ENCODE peak calls at places on chromosome 16, in five cellular contexts. R is kidney epithelial cell, U is lower leg skin, Y is left ventricle myocardium inferior, M is nephron progenitor cell. G is an unnamed sample.

GRCh38 chr16:88454315-88455057 is 1.4 kb downstream of the ZFPM1 start:
- DNase-seq in M (peak), Y (no peak), R (no peak), U (no peak), G (no peak)

GRCh38 chr16:67247698-67248400 is 568 bp upstream of the FHOD1 start:
- DNase-seq in U (no peak), Y (no peak), M (no peak), R (no peak), G (no peak)

GRCh38 chr16:9099131-9099625 is 7.7 kb downstream of the HAPSTR1 start:
- DNase-seq in R (no peak), U (no peak), Y (no peak), M (no peak), G (no peak)

GRCh38 chr16:11299865-11300559 is 18.9 kb upstream of the PRM1 start:
- DNase-seq in Y (no peak), M (no peak), R (no peak), U (no peak), G (no peak)

GRCh38 chr16:48911700-48912099 is 301.7 kb upstream of the N4BP1 start:
- DNase-seq in R (no peak), M (no peak), Y (no peak), U (no peak), G (no peak)

GRCh38 chr16:7722761-7723160 is 390.1 kb downstream of the RBFOX1 start:
- DNase-seq in U (no peak), Y (no peak), R (no peak), M (no peak), G (no peak)

GRCh38 chr16:715448-716249 is 731 bp downstream of the METRN start:
- DNase-seq in M (peak), U (no peak), R (no peak), Y (no peak), G (no peak)

GRCh38 chr16:58426960-58427359 is 34.7 kb downstream of the GINS3 start:
- DNase-seq in Y (peak), U (no peak), R (no peak), M (no peak), G (no peak)

GRCh38 chr16:11955713-11956123 is 9.3 kb upstream of the TNFRSF17 start:
- DNase-seq in R (peak), M (no peak), Y (no peak), U (peak), G (peak)

GRCh38 chr16:56332464-56333079 is 92.8 kb downstream of the AMFR start:
- DNase-seq in M (peak), R (no peak), Y (peak), U (no peak), G (no peak)

GRCh38 chr16:58026139-58026704 is 668 bp downstream of the MMP15 start:
- DNase-seq in R (no peak), M (peak), U (no peak), Y (peak), G (no peak)

GRCh38 chr16:70664325-70665112 is 18.2 kb downstream of the IL34 start:
- DNase-seq in R (no peak), M (no peak), Y (no peak), U (peak), G (no peak)

GRCh38 chr16:13448346-13448745 is 471.6 kb upstream of the ERCC4 start:
- DNase-seq in U (no peak), M (no peak), R (no peak), Y (no peak), G (no peak)

GRCh38 chr16:2095315-2095853 is 40.3 kb downstream of the PKD1 start:
- DNase-seq in U (no peak), M (no peak), Y (no peak), R (no peak), G (no peak)

GRCh38 chr16:64870859-64871258 is 251.0 kb downstream of the CDH11 start:
- DNase-seq in U (no peak), M (no peak), Y (no peak), R (no peak), G (no peak)

GRCh38 chr16:81740163-81740562 is 38.9 kb upstream of the PLCG2 start:
- DNase-seq in U (no peak), M (no peak), R (no peak), Y (no peak), G (no peak)

GRCh38 chr16:31519746-31520145 is 8.0 kb upstream of the AHSP start:
- DNase-seq in R (no peak), U (no peak), M (no peak), Y (no peak), G (no peak)

GRCh38 chr16:89122322-89122831 is 28.7 kb downstream of the ACSF3 start:
- DNase-seq in M (no peak), R (no peak), U (no peak), Y (no peak), G (no peak)

GRCh38 chr16:31504159-31504558 is 4.0 kb downstream of the RUSF1 start:
- DNase-seq in M (no peak), Y (no peak), U (no peak), R (no peak), G (no peak)

GRCh38 chr16:27928542-27928941 is 135.0 kb downstream of the GSG1L start:
- DNase-seq in U (no peak), M (no peak), R (no peak), Y (no peak), G (no peak)

DNA sequence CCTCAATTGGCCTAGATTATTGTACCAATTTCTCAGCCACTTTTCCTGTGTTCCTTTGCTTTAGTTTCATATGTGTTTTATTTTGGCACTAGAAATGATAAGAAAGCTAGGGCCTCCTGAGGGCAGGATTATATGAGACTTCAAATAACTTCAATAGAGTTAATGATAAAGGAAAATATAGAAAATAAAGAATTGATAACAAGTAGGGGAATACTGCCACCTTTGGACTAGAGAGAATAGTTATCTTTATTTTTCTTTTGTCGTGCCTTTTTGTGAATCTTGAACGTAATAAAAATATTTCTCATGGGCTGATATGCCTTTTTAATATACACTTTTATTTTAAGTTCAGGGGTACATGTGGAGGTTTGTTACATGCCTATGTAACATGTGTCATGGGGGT is 29.3 kb upstream of the RBL2 start:
- DNase-seq in R (no peak), M (no peak), Y (no peak), U (no peak), G (no peak)
- TF ChIP-seq CTCF in R (no peak), M (no peak), Y (no peak), U (no peak), G (no peak)

GRCh38 chr16:17276610-17277009 is 194.2 kb downstream of the XYLT1 start:
- DNase-seq in M (no peak), Y (no peak), U (no peak), R (no peak), G (no peak)

GRCh38 chr16:17278988-17279387 is 191.8 kb downstream of the XYLT1 start:
- DNase-seq in M (no peak), U (no peak), R (no peak), Y (no peak), G (no peak)

GRCh38 chr16:17275076-17275732 is 195.6 kb downstream of the XYLT1 start:
- DNase-seq in M (no peak), R (peak), U (no peak), Y (no peak), G (no peak)

GRCh38 chr16:17275989-17276530 is 194.7 kb downstream of the XYLT1 start:
- DNase-seq in U (no peak), M (no peak), Y (no peak), R (no peak), G (no peak)

GRCh38 chr16:17277981-17278381 is 192.8 kb downstream of the XYLT1 start:
- DNase-seq in M (peak), Y (no peak), U (no peak), R (no peak), G (no peak)
- TF ChIP-seq CTCF in M (peak), Y (peak), U (no peak), R (peak), G (peak)

GRCh38 chr16:20743591-20743990 is 2.0 kb upstream of the THUMPD1 start:
- DNase-seq in U (no peak), M (no peak), R (no peak), Y (no peak), G (no peak)

GRCh38 chr16:20744922-20745440 is 3.4 kb upstream of the THUMPD1 start:
- DNase-seq in Y (no peak), R (no peak), U (no peak), M (no peak), G (no peak)

GRCh38 chr16:20741555-20742285 is at the start of gene THUMPD1:
- DNase-seq in U (peak), Y (peak), R (peak), M (peak), G (peak)

GRCh38 chr16:20740901-20741491 is 622 bp downstream of the THUMPD1 start:
- DNase-seq in U (peak), M (peak), Y (peak), R (peak), G (no peak)

DNA sequence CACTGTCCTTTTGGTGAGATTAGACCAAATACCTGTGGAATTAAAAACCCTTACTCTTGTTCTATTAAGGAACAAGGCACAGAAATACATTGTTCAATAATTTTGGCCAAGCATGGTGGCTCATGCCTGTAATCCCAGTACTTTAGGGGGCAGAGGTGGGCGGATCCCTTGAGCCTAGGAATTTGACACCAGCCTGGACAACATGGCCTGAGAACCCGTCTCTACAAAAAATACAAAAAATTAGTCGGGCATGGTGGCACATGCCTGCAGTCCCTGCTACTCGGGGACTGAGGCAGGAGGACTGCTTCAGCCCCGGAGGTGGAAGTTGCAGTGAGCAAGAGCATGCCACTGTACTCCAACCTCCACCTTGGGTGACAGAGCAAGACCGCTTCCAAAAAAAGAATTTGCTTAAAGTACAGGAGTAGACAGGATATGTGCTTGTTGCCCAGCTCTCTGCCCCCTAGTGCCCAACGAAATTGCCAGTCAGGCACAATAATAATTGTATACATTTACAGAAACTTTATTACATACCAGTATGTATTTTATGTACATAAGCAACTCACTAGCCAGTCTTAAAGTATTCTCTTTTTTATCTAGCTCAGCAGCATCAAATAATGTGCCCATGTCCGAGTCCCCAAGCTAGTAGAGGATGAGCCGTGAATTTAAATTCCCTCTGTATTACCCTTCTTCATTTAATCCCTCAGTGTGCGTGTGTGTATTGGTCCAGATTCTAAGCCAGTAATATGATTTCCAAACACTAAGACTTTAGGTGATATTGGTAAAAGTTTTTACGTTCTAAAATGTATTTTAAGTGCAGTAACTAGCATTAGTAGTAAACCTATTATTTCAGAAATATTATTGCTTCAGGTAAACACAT is 1.4 kb downstream of the THUMPD1 start:
- DNase-seq in U (no peak), R (no peak), M (no peak), Y (no peak), G (no peak)
- TF ChIP-seq CTCF in U (no peak), R (peak), M (no peak), Y (peak), G (peak)

DNA sequence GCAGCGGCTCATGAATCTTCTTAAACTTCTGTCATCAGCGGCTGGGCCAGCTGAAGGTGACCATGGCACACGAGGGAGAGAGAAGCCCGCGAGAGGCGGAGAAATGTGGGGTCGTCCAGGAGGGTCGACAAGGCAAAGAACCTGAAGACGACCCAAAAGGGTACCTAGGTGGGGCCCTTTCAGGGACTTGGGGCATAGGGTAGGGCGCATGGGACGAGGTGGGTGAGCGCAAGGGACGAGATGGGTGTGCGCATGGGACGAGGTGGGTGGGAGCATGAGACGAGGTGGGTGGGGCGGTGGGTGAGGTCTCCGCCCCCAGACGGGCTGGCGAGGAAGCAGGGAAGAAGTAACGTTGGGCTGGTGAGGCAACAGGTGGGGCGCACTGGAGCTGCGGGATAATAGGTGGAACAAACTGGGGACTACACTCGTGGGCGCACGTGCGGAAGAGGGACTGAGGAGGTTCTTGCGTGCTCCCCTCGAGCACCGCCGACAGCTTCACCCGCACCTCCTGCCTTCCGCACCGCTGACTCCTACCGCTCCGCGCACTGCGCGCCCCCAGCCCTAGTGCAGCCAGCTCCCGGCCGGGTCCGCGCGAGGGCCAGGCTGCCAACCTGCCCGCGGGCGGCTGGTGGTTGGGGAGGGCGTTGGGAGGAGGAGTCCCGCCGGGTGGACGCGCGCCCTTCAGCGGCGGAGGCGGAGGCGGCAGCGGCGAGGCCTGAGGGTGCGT is 23.2 kb upstream of the CRYM start:
- DNase-seq in U (peak), M (peak), R (peak), Y (peak), G (no peak)
- TF ChIP-seq CTCF in U (peak), M (no peak), R (no peak), Y (peak), G (peak)

GRCh38 chr16:50371936-50372595 is 3.3 kb upstream of the BRD7 start:
- DNase-seq in U (no peak), M (peak), Y (no peak), R (no peak), G (no peak)
- TF ChIP-seq CTCF in U (no peak), M (peak), Y (peak), R (peak), G (peak)

GRCh38 chr16:87098361-87098760 is 218.8 kb downstream of the C16orf95 start:
- DNase-seq in M (no peak), U (peak), R (no peak), Y (no peak), G (no peak)
- TF ChIP-seq CTCF in M (no peak), U (no peak), R (no peak), Y (no peak), G (no peak)

GRCh38 chr16:50666658-50667496 is 14.2 kb downstream of the SNX20 start:
- DNase-seq in M (no peak), R (no peak), U (no peak), Y (no peak), G (no peak)

GRCh38 chr16:50665128-50665878 is 15.8 kb downstream of the SNX20 start:
- DNase-seq in Y (peak), M (peak), U (peak), R (peak), G (no peak)

GRCh38 chr16:50668368-50669008 is 12.6 kb downstream of the SNX20 start:
- DNase-seq in R (no peak), Y (no peak), M (no peak), U (no peak), G (no peak)

GRCh38 chr16:50669741-50670140 is 11.4 kb downstream of the SNX20 start:
- DNase-seq in R (no peak), Y (no peak), M (no peak), U (no peak), G (no peak)

DNA sequence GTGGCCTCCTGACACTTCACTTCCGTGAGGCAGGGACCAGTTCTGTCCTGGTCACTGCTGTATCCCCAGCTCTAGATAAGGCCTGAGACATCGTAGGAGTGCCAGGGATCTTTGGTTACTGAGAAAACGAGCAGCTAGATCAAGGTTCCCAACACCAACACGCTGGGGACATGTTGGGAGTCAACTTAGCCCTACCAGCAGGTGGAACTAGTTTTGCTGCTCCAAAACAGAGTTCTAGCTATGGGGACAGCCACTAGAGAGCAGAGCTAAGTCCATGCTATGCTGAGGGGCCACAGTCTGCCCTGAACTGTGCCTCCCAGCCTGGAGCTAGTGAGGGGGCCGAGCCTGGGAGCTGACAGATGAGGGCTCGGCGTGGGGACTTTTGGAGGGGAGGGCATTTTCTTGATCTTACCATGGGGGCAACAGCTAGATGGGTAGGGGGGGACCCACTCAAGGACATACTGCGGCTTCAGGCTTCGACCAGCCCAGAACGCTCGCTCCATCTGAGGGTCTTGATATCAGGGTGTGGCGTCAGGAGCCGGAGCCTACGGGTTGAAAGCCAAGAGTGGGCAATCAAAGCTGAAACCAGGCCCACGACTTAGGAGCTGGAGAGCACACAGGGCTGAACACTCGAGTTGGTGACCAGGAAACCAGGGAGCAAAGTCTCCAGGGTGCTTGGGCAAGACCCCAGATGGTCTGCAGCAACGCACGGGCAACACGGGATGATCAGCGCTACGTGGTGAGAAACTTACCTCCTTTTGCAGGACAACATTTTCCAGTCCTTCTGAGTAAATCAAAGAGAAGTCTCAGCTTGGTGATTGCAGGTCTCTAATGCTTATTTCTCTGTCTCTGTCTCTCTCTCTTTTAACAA is 13.4 kb downstream of the SNX20 start:
- DNase-seq in Y (no peak), U (no peak), M (no peak), R (no peak), G (no peak)
- TF ChIP-seq CTCF in Y (no peak), U (no peak), M (no peak), R (peak), G (no peak)

GRCh38 chr16:75175074-75175473 is 26.8 kb downstream of the ZFP1 start:
- DNase-seq in R (no peak), Y (no peak), U (no peak), M (no peak), G (no peak)
- TF ChIP-seq CTCF in R (no peak), Y (no peak), U (no peak), M (no peak), G (no peak)

G was measured in AG04449.